ENCODE peak calls at places on chromosome 11, in four cellular contexts. One of them, this sample, is unnamed. For H3K4me1, the result is how much of the 10 kb centered on the place peaks cover.

GRCh38 chr11:118353084-118353710 is 6.2 kb upstream of the UBE4A start:
- DNase-seq in A549: no peak
- DNase-seq in psoas muscle: no peak
- DNase-seq in left lung: no peak
- DNase-seq in this sample: no peak

GRCh38 chr11:73430326-73430725 is 54.1 kb downstream of the RELT start:
- DNase-seq in A549: no peak
- DNase-seq in psoas muscle: no peak
- DNase-seq in left lung: no peak
- DNase-seq in this sample: no peak

GRCh38 chr11:62865641-62866040 is 15.1 kb upstream of the SLC3A2 start:
- DNase-seq in A549: no peak
- DNase-seq in psoas muscle: no peak
- DNase-seq in left lung: no peak
- DNase-seq in this sample: no peak

GRCh38 chr11:67213251-67213650 is 53.0 kb upstream of the GRK2 start:
- DNase-seq in A549: no peak
- DNase-seq in psoas muscle: no peak
- DNase-seq in left lung: no peak
- DNase-seq in this sample: no peak

GRCh38 chr11:71286701-71287643 is 34.6 kb upstream of the SHANK2 start:
- DNase-seq in A549: no peak
- DNase-seq in psoas muscle: no peak
- DNase-seq in left lung: no peak
- DNase-seq in this sample: peak

GRCh38 chr11:626475-627272 is at the start of gene SCT:
- DNase-seq in A549: no peak
- DNase-seq in psoas muscle: no peak
- DNase-seq in left lung: no peak
- DNase-seq in this sample: no peak

GRCh38 chr11:76284161-76284560 is 77.9 kb upstream of the WNT11 start:
- DNase-seq in A549: no peak
- DNase-seq in psoas muscle: no peak
- DNase-seq in left lung: no peak
- DNase-seq in this sample: no peak

GRCh38 chr11:64225608-64226506 is at the start of the genes NUDT22 and TRPT1:
- DNase-seq in A549: peak
- DNase-seq in psoas muscle: peak
- DNase-seq in left lung: peak
- DNase-seq in this sample: peak

GRCh38 chr11:46675288-46675851 is 25.0 kb downstream of the ARHGAP1 start:
- DNase-seq in A549: peak
- DNase-seq in psoas muscle: peak
- DNase-seq in left lung: no peak
- DNase-seq in this sample: peak

GRCh38 chr11:73019996-73020395 is 122.1 kb downstream of the FCHSD2 start:
- DNase-seq in A549: no peak
- DNase-seq in psoas muscle: no peak
- DNase-seq in left lung: no peak
- DNase-seq in this sample: no peak

GRCh38 chr11:19881185-19881584 is 168.5 kb downstream of the NAV2 start:
- DNase-seq in A549: no peak
- DNase-seq in psoas muscle: no peak
- DNase-seq in left lung: no peak
- DNase-seq in this sample: no peak
- H3K4me1 ChIP-seq in A549: under half
- H3K4me1 ChIP-seq in psoas muscle: under half
- H3K4me1 ChIP-seq in left lung: under half
- H3K4me1 ChIP-seq in this sample: under half

DNA sequence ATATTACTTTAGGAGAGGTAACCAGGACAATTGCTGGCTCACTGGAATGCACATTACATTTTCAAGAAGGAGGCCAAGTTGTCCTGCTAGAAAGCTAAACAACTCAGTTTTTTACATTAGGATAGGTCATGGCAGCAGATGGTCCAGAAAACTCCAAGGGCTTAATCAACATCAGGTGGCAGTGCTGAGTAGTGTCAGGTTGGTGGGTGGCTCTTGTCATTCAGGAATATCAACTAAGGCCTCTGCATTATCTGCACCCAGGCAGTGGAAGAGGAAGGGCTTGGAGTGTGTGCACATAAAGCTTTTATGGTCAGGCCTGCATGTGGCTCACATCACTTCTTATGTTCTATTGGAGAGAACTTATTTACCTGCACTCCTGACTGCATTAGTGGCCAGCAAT is 32.2 kb upstream of the OR4B1 start:
- DNase-seq in A549: no peak
- DNase-seq in psoas muscle: no peak
- DNase-seq in left lung: no peak
- DNase-seq in this sample: no peak
- TF ChIP-seq CTCF in A549: no peak
- TF ChIP-seq CTCF in psoas muscle: no peak
- TF ChIP-seq CTCF in left lung: no peak
- TF ChIP-seq CTCF in this sample: no peak

GRCh38 chr11:96218013-96218412 is 125.0 kb downstream of the MAML2 start:
- DNase-seq in A549: no peak
- DNase-seq in psoas muscle: no peak
- DNase-seq in left lung: no peak
- DNase-seq in this sample: no peak

GRCh38 chr11:96218901-96219300 is 124.1 kb downstream of the MAML2 start:
- DNase-seq in A549: no peak
- DNase-seq in psoas muscle: no peak
- DNase-seq in left lung: no peak
- DNase-seq in this sample: no peak

GRCh38 chr11:96221244-96222070 is 121.5 kb downstream of the MAML2 start:
- DNase-seq in A549: no peak
- DNase-seq in psoas muscle: no peak
- DNase-seq in left lung: no peak
- DNase-seq in this sample: no peak

GRCh38 chr11:96222102-96222501 is 120.9 kb downstream of the MAML2 start:
- DNase-seq in A549: no peak
- DNase-seq in psoas muscle: no peak
- DNase-seq in left lung: no peak
- DNase-seq in this sample: no peak

GRCh38 chr11:96219981-96220623 is 122.9 kb downstream of the MAML2 start:
- DNase-seq in A549: no peak
- DNase-seq in psoas muscle: no peak
- DNase-seq in left lung: no peak
- DNase-seq in this sample: no peak
- H3K4me1 ChIP-seq in A549: under half
- H3K4me1 ChIP-seq in psoas muscle: under half
- H3K4me1 ChIP-seq in left lung: half or more
- H3K4me1 ChIP-seq in this sample: half or more

GRCh38 chr11:134942633-134943032 is 530.6 kb upstream of the B3GAT1 start:
- DNase-seq in A549: no peak
- DNase-seq in psoas muscle: no peak
- DNase-seq in left lung: no peak
- DNase-seq in this sample: no peak
- TF ChIP-seq CTCF in A549: no peak
- TF ChIP-seq CTCF in psoas muscle: no peak
- TF ChIP-seq CTCF in left lung: no peak
- TF ChIP-seq CTCF in this sample: no peak

DNA sequence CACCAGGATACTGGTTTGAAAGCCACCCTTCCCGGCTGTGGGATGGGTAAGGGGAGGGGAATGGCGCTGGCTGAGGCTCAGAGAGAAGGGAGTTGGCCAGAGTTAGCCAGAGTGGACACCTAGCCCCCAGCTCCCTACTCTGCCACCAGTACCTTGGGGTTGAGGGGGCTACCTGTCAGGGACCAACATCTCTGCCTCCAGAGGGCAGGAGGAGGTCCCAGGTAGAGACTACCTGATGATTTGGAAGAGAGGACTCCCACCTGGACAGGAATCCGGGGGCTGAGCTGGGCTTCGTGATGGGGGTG is 3.7 kb downstream of the MYRF start:
- DNase-seq in A549: no peak
- DNase-seq in psoas muscle: no peak
- DNase-seq in left lung: no peak
- DNase-seq in this sample: no peak
- H3K4me1 ChIP-seq in A549: half or more
- H3K4me1 ChIP-seq in psoas muscle: under half
- H3K4me1 ChIP-seq in left lung: under half
- H3K4me1 ChIP-seq in this sample: under half

DNA sequence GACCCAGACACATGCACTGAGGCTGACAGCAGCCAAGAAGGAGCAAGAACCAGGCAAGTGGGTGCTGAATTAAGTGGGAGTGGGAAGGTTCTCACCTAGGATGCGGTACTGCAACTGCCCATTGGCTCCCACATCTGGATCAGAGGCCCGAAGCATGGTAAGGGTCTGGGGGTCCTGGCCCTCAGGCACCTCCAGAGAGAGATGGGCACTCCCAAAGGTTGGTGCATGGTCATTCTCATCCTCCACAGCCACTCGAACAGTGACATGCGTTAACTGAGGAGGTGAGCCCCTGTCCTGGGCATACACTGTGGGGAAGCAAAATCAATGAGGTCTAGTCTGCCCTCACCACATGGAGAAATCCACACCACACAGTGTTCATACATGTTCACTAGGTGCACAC is 9.3 kb upstream of the TPP1 start:
- DNase-seq in A549: no peak
- DNase-seq in psoas muscle: no peak
- DNase-seq in left lung: no peak
- DNase-seq in this sample: no peak
- TF ChIP-seq CTCF in A549: no peak
- TF ChIP-seq CTCF in psoas muscle: no peak
- TF ChIP-seq CTCF in left lung: no peak
- TF ChIP-seq CTCF in this sample: no peak

This sample was measured in upper lobe of right lung.